ENCODE peak calls at places on chromosome 3, in ten cellular contexts. One of them, this sample, is unnamed. For H3K4me1, the result is how much of the 10 kb centered on the place peaks cover.

GRCh38 chr3:17233398-17233800 is 348.6 kb downstream of the PLCL2 start:
- DNase-seq in IMR-90: peak
- DNase-seq in esophagus muscularis mucosa: no peak
- DNase-seq in Peyer's patch: no peak
- DNase-seq in K562: peak
- DNase-seq in A549: peak
- DNase-seq in stomach: no peak
- DNase-seq in transverse colon: no peak
- DNase-seq in spleen: no peak
- DNase-seq in adrenal gland: peak
- DNase-seq in this sample: no peak

GRCh38 chr3:40576431-40576830 is 51.7 kb downstream of the ZNF621 start:
- DNase-seq in IMR-90: no peak
- DNase-seq in esophagus muscularis mucosa: no peak
- DNase-seq in Peyer's patch: no peak
- DNase-seq in K562: no peak
- DNase-seq in A549: no peak
- DNase-seq in stomach: no peak
- DNase-seq in transverse colon: no peak
- DNase-seq in spleen: no peak
- DNase-seq in adrenal gland: no peak
- DNase-seq in this sample: no peak

GRCh38 chr3:108838411-108838810 is 15.8 kb downstream of the TRAT1 start:
- DNase-seq in IMR-90: no peak
- DNase-seq in esophagus muscularis mucosa: no peak
- DNase-seq in Peyer's patch: no peak
- DNase-seq in K562: no peak
- DNase-seq in A549: no peak
- DNase-seq in stomach: no peak
- DNase-seq in transverse colon: no peak
- DNase-seq in spleen: no peak
- DNase-seq in adrenal gland: no peak
- DNase-seq in this sample: no peak

GRCh38 chr3:185527364-185527763 is 25.0 kb downstream of the LIPH start:
- DNase-seq in IMR-90: no peak
- DNase-seq in esophagus muscularis mucosa: no peak
- DNase-seq in Peyer's patch: no peak
- DNase-seq in K562: no peak
- DNase-seq in A549: peak
- DNase-seq in stomach: peak
- DNase-seq in transverse colon: no peak
- DNase-seq in spleen: no peak
- DNase-seq in adrenal gland: no peak
- DNase-seq in this sample: no peak

GRCh38 chr3:130316164-130316563 is 29.3 kb upstream of the COL6A5 start:
- DNase-seq in IMR-90: peak
- DNase-seq in esophagus muscularis mucosa: no peak
- DNase-seq in Peyer's patch: no peak
- DNase-seq in K562: no peak
- DNase-seq in A549: no peak
- DNase-seq in stomach: no peak
- DNase-seq in transverse colon: peak
- DNase-seq in spleen: no peak
- DNase-seq in adrenal gland: no peak
- DNase-seq in this sample: no peak

GRCh38 chr3:123914829-123915228 is 30.7 kb upstream of the MYLK start:
- DNase-seq in IMR-90: no peak
- DNase-seq in esophagus muscularis mucosa: no peak
- DNase-seq in Peyer's patch: no peak
- DNase-seq in K562: no peak
- DNase-seq in A549: peak
- DNase-seq in stomach: no peak
- DNase-seq in transverse colon: no peak
- DNase-seq in spleen: no peak
- DNase-seq in adrenal gland: no peak
- DNase-seq in this sample: no peak

GRCh38 chr3:4043867-4044575 is 244.8 kb downstream of the LRRN1 start:
- DNase-seq in IMR-90: no peak
- DNase-seq in esophagus muscularis mucosa: no peak
- DNase-seq in Peyer's patch: no peak
- DNase-seq in K562: no peak
- DNase-seq in A549: no peak
- DNase-seq in stomach: no peak
- DNase-seq in transverse colon: no peak
- DNase-seq in spleen: no peak
- DNase-seq in adrenal gland: no peak
- DNase-seq in this sample: no peak

GRCh38 chr3:188349963-188350332 is 196.0 kb downstream of the LPP start:
- DNase-seq in IMR-90: no peak
- DNase-seq in esophagus muscularis mucosa: no peak
- DNase-seq in Peyer's patch: no peak
- DNase-seq in K562: no peak
- DNase-seq in A549: no peak
- DNase-seq in stomach: no peak
- DNase-seq in transverse colon: no peak
- DNase-seq in spleen: no peak
- DNase-seq in adrenal gland: no peak
- DNase-seq in this sample: no peak

DNA sequence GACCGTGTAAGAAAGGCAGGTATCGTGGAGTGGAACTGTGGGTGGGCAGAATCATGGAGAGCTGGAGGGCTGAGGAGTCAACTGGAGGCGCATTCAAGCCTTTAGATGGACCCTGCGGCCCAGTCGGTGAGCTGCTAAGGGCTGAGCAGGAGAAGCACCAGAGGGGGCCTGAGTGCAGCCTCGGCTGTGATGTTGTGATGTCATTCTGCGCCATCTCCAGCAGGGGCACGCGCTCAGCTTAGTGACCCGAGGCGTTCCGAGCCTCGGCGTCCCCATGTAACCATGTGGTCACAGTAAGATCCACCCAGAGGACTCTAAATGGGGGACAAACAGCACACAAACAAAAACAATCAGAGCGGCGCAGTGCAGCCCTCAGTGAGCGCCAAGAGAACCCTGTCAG is 76.8 kb downstream of the VGLL4 start:
- DNase-seq in IMR-90: no peak
- DNase-seq in esophagus muscularis mucosa: no peak
- DNase-seq in Peyer's patch: no peak
- DNase-seq in K562: peak
- DNase-seq in A549: no peak
- DNase-seq in stomach: no peak
- DNase-seq in transverse colon: no peak
- DNase-seq in spleen: no peak
- DNase-seq in adrenal gland: no peak
- DNase-seq in this sample: no peak
- H3K4me1 ChIP-seq in IMR-90: under half
- H3K4me1 ChIP-seq in esophagus muscularis mucosa: half or more
- H3K4me1 ChIP-seq in Peyer's patch: under half
- H3K4me1 ChIP-seq in K562: under half
- H3K4me1 ChIP-seq in A549: under half
- H3K4me1 ChIP-seq in stomach: under half
- H3K4me1 ChIP-seq in transverse colon: under half
- H3K4me1 ChIP-seq in spleen: under half
- H3K4me1 ChIP-seq in adrenal gland: under half
- H3K4me1 ChIP-seq in this sample: half or more

GRCh38 chr3:30894521-30895289 is at the start of gene GADL1:
- DNase-seq in IMR-90: peak
- DNase-seq in esophagus muscularis mucosa: no peak
- DNase-seq in Peyer's patch: no peak
- DNase-seq in K562: no peak
- DNase-seq in A549: peak
- DNase-seq in stomach: peak
- DNase-seq in transverse colon: no peak
- DNase-seq in spleen: peak
- DNase-seq in adrenal gland: peak
- DNase-seq in this sample: peak
- TF ChIP-seq CTCF in IMR-90: no peak
- TF ChIP-seq CTCF in esophagus muscularis mucosa: no peak
- TF ChIP-seq CTCF in Peyer's patch: no peak
- TF ChIP-seq CTCF in K562: no peak
- TF ChIP-seq CTCF in A549: no peak
- TF ChIP-seq CTCF in stomach: no peak
- TF ChIP-seq CTCF in transverse colon: no peak
- TF ChIP-seq CTCF in spleen: no peak
- TF ChIP-seq CTCF in adrenal gland: no peak
- TF ChIP-seq CTCF in this sample: no peak

DNA sequence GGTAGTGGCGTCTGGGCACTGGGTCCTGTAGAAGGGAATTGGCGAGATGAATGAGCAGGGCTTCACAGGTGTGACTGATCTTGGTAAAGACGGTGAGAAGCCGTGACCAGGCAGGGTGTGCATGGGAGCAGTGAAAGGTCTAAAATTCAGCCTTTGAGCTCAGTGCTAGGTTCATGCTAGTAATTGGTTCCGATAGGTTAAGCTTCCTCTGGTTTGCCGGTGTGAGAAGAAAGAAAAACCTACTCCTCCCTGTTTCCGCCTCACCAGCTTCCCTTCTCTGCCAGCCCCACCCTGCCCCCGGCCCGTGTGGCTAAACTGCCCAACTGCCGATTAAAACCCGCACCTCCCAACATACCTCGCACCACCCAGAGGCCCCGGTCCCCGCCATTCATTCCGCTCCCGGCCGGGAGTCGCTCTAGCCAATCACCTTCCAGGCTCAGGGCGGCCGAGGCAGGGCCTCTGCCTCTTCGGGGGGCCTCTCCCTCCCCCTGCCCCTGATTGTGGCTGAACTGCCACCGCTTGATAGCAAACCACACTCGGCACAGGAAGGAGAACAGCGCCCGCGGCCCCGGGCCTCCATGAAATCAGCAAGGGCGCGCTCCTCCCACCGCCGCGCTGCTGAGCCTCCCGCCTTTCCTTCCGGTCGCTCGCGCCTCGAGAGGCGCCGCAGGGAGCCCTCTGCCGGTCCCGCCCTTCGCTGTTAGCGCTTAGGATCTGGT is 7.3 kb upstream of the NRROS start:
- DNase-seq in IMR-90: peak
- DNase-seq in esophagus muscularis mucosa: no peak
- DNase-seq in Peyer's patch: peak
- DNase-seq in K562: peak
- DNase-seq in A549: peak
- DNase-seq in stomach: peak
- DNase-seq in transverse colon: peak
- DNase-seq in spleen: peak
- DNase-seq in adrenal gland: peak
- DNase-seq in this sample: peak
- TF ChIP-seq POLR2A in IMR-90: peak
- TF ChIP-seq POLR2A in esophagus muscularis mucosa: no peak
- TF ChIP-seq POLR2A in Peyer's patch: peak
- TF ChIP-seq POLR2A in K562: peak
- TF ChIP-seq POLR2A in A549: no peak
- TF ChIP-seq POLR2A in stomach: no peak
- TF ChIP-seq POLR2A in transverse colon: peak
- TF ChIP-seq POLR2A in spleen: no peak
- TF ChIP-seq POLR2A in adrenal gland: no peak
- TF ChIP-seq POLR2A in this sample: no peak

DNA sequence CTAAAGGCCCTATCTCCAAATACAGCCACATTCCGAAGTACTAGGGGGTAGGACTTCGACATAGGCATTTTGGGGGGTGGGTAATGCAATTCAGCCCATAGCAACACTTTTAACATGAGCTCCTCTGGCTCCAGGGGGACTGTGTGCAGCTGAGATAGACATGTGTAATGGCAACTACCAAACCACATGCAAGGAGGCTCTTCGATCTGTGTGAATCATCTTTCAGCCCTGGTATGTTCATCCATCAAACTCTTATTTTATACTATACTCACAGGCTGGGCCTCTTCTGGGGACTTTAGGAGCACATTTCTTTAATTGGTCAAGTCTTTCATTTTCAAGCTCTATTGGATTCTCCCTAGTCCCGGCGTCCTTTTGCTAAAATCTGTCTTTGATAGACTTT is 57.4 kb upstream of the PPARG start:
- DNase-seq in IMR-90: peak
- DNase-seq in esophagus muscularis mucosa: no peak
- DNase-seq in Peyer's patch: no peak
- DNase-seq in K562: no peak
- DNase-seq in A549: no peak
- DNase-seq in stomach: no peak
- DNase-seq in transverse colon: no peak
- DNase-seq in spleen: no peak
- DNase-seq in adrenal gland: no peak
- DNase-seq in this sample: no peak
- H3K4me1 ChIP-seq in IMR-90: under half
- H3K4me1 ChIP-seq in esophagus muscularis mucosa: under half
- H3K4me1 ChIP-seq in Peyer's patch: under half
- H3K4me1 ChIP-seq in K562: under half
- H3K4me1 ChIP-seq in A549: under half
- H3K4me1 ChIP-seq in stomach: under half
- H3K4me1 ChIP-seq in transverse colon: under half
- H3K4me1 ChIP-seq in spleen: under half
- H3K4me1 ChIP-seq in adrenal gland: under half
- H3K4me1 ChIP-seq in this sample: half or more

DNA sequence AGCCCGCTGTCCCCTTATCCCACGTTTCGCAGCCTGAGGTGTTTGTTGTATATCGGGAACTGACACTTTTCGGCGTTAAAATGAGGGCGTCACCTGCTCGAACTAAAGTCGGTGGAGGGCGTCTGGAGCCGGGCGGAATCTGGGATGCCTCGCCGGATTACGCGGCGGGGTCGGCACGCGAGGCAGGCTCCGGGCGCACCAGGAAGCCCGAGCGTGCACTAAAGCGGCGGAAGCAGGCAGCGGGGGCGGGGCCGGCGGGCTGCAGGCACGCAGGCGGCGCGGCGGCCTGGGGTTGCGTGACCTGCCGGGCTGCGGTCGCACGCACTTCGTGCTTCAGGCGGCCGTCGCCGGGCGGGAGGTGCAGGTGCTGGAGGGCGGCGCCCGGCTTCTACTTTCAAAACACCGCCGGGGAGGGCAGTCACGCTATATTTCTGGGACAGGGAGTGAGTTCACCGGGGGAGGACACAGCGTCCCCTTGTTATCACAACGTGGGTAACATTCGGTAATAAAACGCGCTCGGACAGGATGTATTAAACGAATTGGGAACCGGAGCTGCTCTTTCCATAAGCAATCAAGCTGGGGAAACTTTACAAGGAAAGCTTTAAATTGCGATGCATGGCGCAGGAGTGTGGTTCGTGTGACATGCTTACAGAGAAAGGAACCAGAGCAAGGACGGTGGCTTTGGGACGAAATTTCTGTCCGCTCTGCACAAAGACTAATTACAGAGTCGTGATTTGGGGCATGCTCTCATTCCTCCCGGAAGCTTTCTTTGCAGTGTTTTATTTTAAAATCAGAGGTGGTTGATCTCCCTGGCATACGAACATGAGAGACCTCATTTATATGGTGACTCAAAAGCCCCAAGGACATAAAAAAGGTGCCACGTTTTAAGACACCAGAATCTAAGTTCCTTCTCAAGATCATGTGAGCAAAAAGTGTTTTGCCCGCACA is 9.1 kb upstream of the LEKR1 start:
- DNase-seq in IMR-90: peak
- DNase-seq in esophagus muscularis mucosa: no peak
- DNase-seq in Peyer's patch: peak
- DNase-seq in K562: peak
- DNase-seq in A549: peak
- DNase-seq in stomach: peak
- DNase-seq in transverse colon: peak
- DNase-seq in spleen: peak
- DNase-seq in adrenal gland: peak
- DNase-seq in this sample: peak
- TF ChIP-seq CTCF in IMR-90: peak
- TF ChIP-seq CTCF in esophagus muscularis mucosa: no peak
- TF ChIP-seq CTCF in Peyer's patch: no peak
- TF ChIP-seq CTCF in K562: peak
- TF ChIP-seq CTCF in A549: peak
- TF ChIP-seq CTCF in stomach: no peak
- TF ChIP-seq CTCF in transverse colon: peak
- TF ChIP-seq CTCF in spleen: no peak
- TF ChIP-seq CTCF in adrenal gland: no peak
- TF ChIP-seq CTCF in this sample: no peak

This sample was measured in heart left ventricle.